ENCODE peak calls at places on chromosomes 13 and 19, in four cellular contexts. D is A549, H is uterus, W is endothelial cell of umbilical vein. C is an unnamed sample. For H3K4me1, the result is how much of the 10 kb centered on the place peaks cover.

GRCh38 chr19:40139533-40140287 is 49.0 kb upstream of the ZNF780A start:
- DNase-seq in D (peak), H (no peak), W (peak), C (no peak)

GRCh38 chr13:102847272-102848234 is 1.7 kb downstream of the ERCC5 start:
- DNase-seq in D (peak), H (no peak), W (peak), C (no peak)

GRCh38 chr13:40095695-40096356 is 440.4 kb downstream of the COG6 start:
- DNase-seq in D (no peak), H (no peak), W (no peak), C (no peak)

GRCh38 chr13:47603365-47603764 is 397.7 kb downstream of the SUCLA2 start:
- DNase-seq in D (no peak), H (no peak), W (no peak), C (no peak)

GRCh38 chr13:97946951-97947588 is 6.4 kb upstream of the IPO5 start:
- DNase-seq in D (peak), H (no peak), W (no peak), C (no peak)

GRCh38 chr19:13850910-13851753 is 25.8 kb upstream of the NANOS3 start:
- DNase-seq in D (peak), H (peak), W (peak), C (peak)

GRCh38 chr13:99496322-99497142 is 4.7 kb upstream of the TM9SF2 start:
- DNase-seq in D (peak), H (peak), W (peak), C (peak)

GRCh38 chr13:26651234-26651633 is 93.8 kb downstream of the WASF3 start:
- DNase-seq in D (no peak), H (no peak), W (no peak), C (no peak)

GRCh38 chr13:92390217-92390616 is 836.4 kb upstream of the GPC6 start:
- DNase-seq in D (no peak), H (no peak), W (no peak), C (no peak)

GRCh38 chr19:32227561-32228165 is 117.7 kb upstream of the ZNF507 start:
- DNase-seq in D (no peak), H (no peak), W (no peak), C (no peak)

GRCh38 chr19:42270346-42271044 is 1.4 kb downstream of the CIC start:
- DNase-seq in D (peak), H (peak), W (peak), C (peak)

GRCh38 chr13:29598321-29598720 is 2.8 kb upstream of the SLC7A1 start:
- DNase-seq in D (no peak), H (no peak), W (no peak), C (no peak)

GRCh38 chr13:21242236-21242635 is 65.8 kb downstream of the MRPL57 start:
- DNase-seq in D (no peak), H (no peak), W (no peak), C (no peak)

GRCh38 chr19:17020823-17021222 is 5.8 kb downstream of the CPAMD8 start:
- DNase-seq in D (peak), H (no peak), W (peak), C (no peak)

GRCh38 chr19:43432866-43433673 is 18.4 kb downstream of the TEX101 start:
- DNase-seq in D (peak), H (peak), W (peak), C (no peak)

GRCh38 chr13:41668130-41668757 is 210.9 kb downstream of the RGCC start:
- DNase-seq in D (peak), H (peak), W (peak), C (peak)

GRCh38 chr13:65762015-65762414 is 1468.1 kb downstream of the PCDH9 start:
- DNase-seq in D (no peak), H (no peak), W (no peak), C (no peak)

DNA sequence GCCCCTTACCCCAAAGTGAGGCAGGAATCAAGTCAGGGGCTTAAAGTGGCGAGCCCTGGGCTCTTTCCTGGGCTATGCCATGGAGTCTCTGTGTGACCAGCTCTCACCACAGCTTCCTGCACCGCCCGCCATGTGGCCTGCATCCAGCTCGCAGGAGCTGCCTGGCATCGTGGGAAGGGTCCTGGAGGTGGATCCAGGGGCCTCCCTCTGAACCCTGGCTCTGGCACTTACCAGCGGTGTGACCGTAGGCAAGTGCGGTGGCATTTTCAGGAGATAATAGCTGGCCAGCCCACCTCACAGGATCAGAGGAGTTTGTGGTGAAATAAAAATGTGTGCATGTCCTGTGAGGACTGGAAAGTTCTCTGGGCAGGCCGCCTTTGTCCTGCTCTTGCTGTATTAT is 26.0 kb downstream of the DHRS12 start:
- DNase-seq in D (no peak), H (no peak), W (no peak), C (no peak)
- H3K4me1 ChIP-seq in D (under half), H (under half), W (under half), C (under half)

GRCh38 chr19:3184847-3185481 is 766 bp upstream of the NCLN start:
- DNase-seq in D (no peak), H (no peak), W (no peak), C (peak)

GRCh38 chr19:3186377-3186688 is 603 bp downstream of the NCLN start:
- DNase-seq in D (no peak), H (no peak), W (peak), C (no peak)

GRCh38 chr19:3186891-3187661 is 1.3 kb downstream of the NCLN start:
- DNase-seq in D (no peak), H (no peak), W (no peak), C (no peak)

GRCh38 chr19:3183721-3184641 is 1.7 kb upstream of the NCLN start:
- DNase-seq in D (no peak), H (no peak), W (no peak), C (no peak)

GRCh38 chr19:3185482-3186376 is at the start of gene NCLN:
- DNase-seq in D (peak), H (peak), W (peak), C (peak)
- TF ChIP-seq POLR2A in D (peak), H (no peak), W (peak), C (peak)

GRCh38 chr19:4096049-4096892 is 27.7 kb downstream of the MAP2K2 start:
- DNase-seq in D (no peak), H (no peak), W (no peak), C (no peak)
- H3K27ac ChIP-seq in D (no peak), H (no peak), W (no peak), C (no peak)

GRCh38 chr19:35714601-35715354 is 3.0 kb upstream of the KMT2B start:
- DNase-seq in D (peak), H (no peak), W (no peak), C (no peak)

GRCh38 chr19:35712910-35713845 is 4.6 kb upstream of the KMT2B start:
- DNase-seq in D (no peak), H (no peak), W (no peak), C (no peak)

GRCh38 chr19:35710784-35711723 is 6.7 kb downstream of the ZBTB32 start:
- DNase-seq in D (no peak), H (no peak), W (no peak), C (no peak)

GRCh38 chr19:35713904-35714440 is 3.8 kb upstream of the KMT2B start:
- DNase-seq in D (no peak), H (no peak), W (no peak), C (no peak)

GRCh38 chr19:35712529-35712909 is 5.3 kb upstream of the KMT2B start:
- DNase-seq in D (no peak), H (no peak), W (no peak), C (no peak)
- H3K4me1 ChIP-seq in D (under half), H (under half), W (under half), C (under half)